ENCODE peak calls at places on chromosomes 7 and 10, in four cellular contexts. T is Peyer's patch, A is RWPE1, D is H9. E is an unnamed sample.

GRCh38 chr10:91665842-91666241 is 33.0 kb upstream of the PPP1R3C start:
- DNase-seq in T (no peak), D (no peak), A (no peak), E (no peak)

GRCh38 chr10:72557362-72557761 is 68.5 kb downstream of the MICU1 start:
- DNase-seq in T (no peak), D (no peak), A (no peak), E (no peak)

GRCh38 chr10:63468947-63469346 is 3.2 kb upstream of the JMJD1C start:
- DNase-seq in T (no peak), D (no peak), A (no peak), E (no peak)

GRCh38 chr10:6382081-6382480 is 179.3 kb downstream of the PFKFB3 start:
- DNase-seq in A (no peak), T (peak; percentile 48), D (no peak), E (no peak)

GRCh38 chr7:3439333-3440030 is 138.4 kb downstream of the SDK1 start:
- DNase-seq in D (no peak), A (peak; percentile 89), T (no peak), E (no peak)

GRCh38 chr7:16651391-16652254 is 5.6 kb downstream of the BZW2 start:
- DNase-seq in A (no peak), T (no peak), D (no peak), E (no peak)

GRCh38 chr7:2539031-2540028 is 16.0 kb downstream of the BRAT1 start:
- DNase-seq in A (no peak), T (no peak), D (peak; percentile 29), E (no peak)

GRCh38 chr10:116627386-116627933 is 6.7 kb downstream of the PNLIPRP2 start:
- DNase-seq in T (no peak), D (peak; percentile 83), A (peak; percentile 48), E (no peak)

GRCh38 chr7:4631664-4632171 is 50.4 kb upstream of the FOXK1 start:
- DNase-seq in A (peak; percentile 96), T (peak; percentile 34), D (peak; percentile 87), E (peak; percentile 93)

DNA sequence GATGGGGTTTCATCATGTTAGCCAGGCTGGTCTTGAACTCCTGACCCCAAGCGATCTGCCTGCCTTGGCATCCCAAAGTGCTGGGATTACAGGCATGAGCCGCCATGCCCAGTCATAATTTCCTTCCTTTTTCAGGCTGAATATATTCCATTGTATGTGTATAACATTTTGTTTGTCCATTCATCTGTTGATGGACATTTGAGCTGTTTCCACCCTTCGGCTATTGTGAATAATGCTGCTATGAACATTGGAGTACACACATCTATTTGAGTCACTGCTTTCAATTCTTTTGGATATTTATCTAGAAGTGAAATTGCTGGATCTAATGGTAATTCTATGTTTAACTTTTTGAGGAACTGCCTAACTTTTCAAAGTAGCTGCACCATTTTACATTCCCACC is 34.6 kb downstream of the TLX1 start:
- DNase-seq in T (no peak), A (no peak), D (no peak), E (no peak)
- H3K27ac ChIP-seq in T (no peak overlapping the region), A (no peak overlapping the region), D (no peak overlapping the region), E (no peak overlapping the region)

DNA sequence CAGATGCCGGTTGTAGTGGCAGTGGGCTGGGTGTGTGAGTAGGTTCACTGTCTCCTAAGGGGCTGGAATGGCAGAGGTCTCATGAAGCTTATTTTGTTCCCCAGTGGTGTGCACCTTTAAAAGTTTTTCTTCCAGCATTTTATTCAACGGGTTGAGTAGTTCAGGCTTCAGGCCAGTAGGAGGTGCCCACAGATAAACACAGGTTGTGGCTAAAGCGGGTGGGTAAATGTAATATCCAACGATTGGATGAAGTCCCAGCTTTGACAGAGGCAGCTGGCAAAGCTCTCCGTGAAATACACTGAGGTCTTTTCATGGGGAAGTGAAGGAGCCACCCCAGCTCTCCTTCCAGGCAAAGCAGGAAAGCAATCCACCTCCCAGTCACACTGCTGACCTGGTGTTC is 339.8 kb upstream of the LRRTM3 start:
- DNase-seq in T (no peak), A (no peak), D (peak; percentile 57), E (no peak)
- TF ChIP-seq CTCF in T (peak; percentile 44), A (no peak), D (peak; percentile 69), E (no peak)

DNA sequence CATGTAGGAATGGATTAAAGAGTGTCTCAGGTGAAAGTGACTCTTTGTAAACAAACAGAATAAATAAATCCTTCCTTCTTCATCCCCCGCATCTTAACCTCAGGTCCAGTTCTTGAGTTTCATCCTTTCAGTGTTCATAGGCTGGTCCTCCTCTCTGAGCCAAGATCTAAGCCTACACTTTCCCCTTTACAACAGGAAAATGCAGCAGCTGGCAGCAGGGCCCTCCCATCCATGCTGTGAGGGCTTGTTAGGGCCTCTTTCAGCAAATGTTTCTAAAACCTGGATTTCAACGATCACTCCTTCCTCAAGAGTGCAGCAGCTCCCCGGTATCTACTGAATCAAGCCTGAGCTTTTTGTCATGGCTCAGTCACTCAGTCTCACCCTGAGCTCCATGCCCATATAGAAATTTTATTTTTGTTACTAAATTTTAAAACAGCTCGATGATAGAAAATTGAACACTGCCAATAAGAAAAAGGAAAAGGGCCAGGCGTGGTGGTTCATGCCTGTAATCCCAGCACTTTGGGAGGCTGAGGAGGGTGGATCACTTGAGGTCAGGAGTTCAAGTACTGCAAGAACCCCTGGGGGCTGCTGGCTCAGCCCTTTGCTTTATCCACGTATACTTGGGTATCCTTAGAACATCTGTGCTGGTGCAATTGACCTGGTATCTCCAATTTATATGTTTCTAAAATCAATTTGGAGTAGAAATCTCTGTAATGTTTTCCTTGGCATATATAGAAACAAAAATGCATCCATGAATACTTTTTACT is 15.6 kb downstream of the BLNK start:
- DNase-seq in D (no peak), A (no peak), T (no peak), E (no peak)
- H3K27ac ChIP-seq in D (no peak overlapping the region), A (no peak overlapping the region), T (no peak overlapping the region), E (no peak overlapping the region)

DNA sequence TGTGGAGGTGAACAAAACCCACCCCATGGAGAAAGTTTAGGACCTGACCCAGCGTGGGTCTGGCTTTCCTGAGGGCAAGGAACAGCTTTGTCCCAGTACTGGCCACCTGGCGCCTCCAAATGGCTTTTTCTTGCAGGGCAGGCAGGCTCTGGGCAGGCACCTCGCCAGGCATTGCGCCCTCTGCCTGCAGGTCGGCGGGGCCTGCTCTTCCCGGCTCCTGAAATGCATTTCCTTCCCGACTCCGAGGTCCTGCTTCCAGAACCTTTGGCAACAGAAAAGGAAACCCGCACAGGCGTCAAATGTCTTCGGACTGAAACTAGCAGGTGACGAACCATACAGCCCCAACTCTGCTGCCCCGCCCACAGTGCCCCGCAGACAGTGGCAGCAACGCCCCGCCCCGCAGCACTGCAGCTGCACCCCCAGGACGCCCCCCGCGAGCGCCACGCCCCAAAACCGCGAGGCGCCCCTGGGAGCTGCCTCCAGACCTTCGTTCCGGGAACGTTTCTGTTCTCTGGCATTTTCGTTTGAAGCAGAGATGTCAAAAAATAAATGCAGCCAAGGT is 65.5 kb downstream of the C10orf143 start:
- DNase-seq in T (no peak), D (peak; percentile 86), A (peak; percentile 43), E (peak; percentile 62)
- TF ChIP-seq CTCF in T (no peak), D (peak; percentile 87), A (no peak), E (no peak)

GRCh38 chr7:117012284-117013174 is 59.2 kb downstream of the ST7 start:
- DNase-seq in T (no peak), D (no peak), A (peak; percentile 44), E (no peak)

GRCh38 chr7:117015258-117016184 is 62.2 kb downstream of the ST7 start:
- DNase-seq in T (no peak), A (no peak), D (no peak), E (no peak)

GRCh38 chr7:117017017-117017451 is 63.7 kb downstream of the ST7 start:
- DNase-seq in T (no peak), A (no peak), D (no peak), E (no peak)

GRCh38 chr7:117014099-117014656 is 60.9 kb downstream of the ST7 start:
- DNase-seq in T (no peak), A (no peak), D (no peak), E (no peak)

GRCh38 chr7:117014673-117015133 is 61.4 kb downstream of the ST7 start:
- DNase-seq in T (peak; percentile 60), D (no peak), A (peak; percentile 26), E (no peak)
- H3K27ac ChIP-seq in T (no peak overlapping the region), D (no peak overlapping the region), A (no peak overlapping the region), E (peak overlapping the region; percentile 31)

DNA sequence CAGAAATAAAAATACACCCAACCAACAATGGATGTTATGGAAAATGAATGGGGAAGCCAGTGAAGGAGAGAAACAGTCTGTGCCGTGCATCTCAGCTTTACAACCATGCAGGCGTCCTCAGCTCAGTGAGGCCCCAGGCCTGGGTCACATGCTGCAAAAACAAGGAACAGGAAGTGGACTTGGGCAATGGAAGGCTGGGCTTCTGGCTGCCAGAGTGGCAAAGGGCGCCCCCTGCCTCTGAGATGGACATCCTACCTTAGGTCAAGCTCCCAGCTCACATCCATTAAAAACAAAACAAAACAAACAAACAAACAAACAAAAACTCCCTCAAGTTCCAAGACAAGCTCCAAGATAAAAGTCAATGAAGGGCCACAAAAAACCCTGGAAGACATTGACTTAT is 54.7 kb upstream of the AFAP1L2 start:
- DNase-seq in D (peak; percentile 88), T (no peak), A (peak; percentile 41), E (no peak)
- TF ChIP-seq CTCF in D (peak; percentile 80), T (peak; percentile 40), A (peak; percentile 30), E (no peak)